ENCODE peak calls at places on chromosomes 2 and 18, in seven cellular contexts. E is mucosa of descending colon, Z is omental fat pad, H is dorsolateral prefrontal cortex, D is fibroblast of mammary gland, Q is fibroblast of pulmonary artery, W is endothelial cell. V is an unnamed sample.

GRCh38 chr2:154170400-154170799 is 298.7 kb downstream of the GALNT13 start:
- DNase-seq in E (no peak), Z (no peak), H (no peak), D (no peak), Q (no peak), W (no peak), V (no peak)

GRCh38 chr2:178917555-178917954 is 110.3 kb upstream of the TTN start:
- DNase-seq in E (no peak), Z (no peak), H (no peak), D (no peak), Q (no peak), W (no peak), V (no peak)

GRCh38 chr2:128311216-128311754 is 7.4 kb downstream of the HS6ST1 start:
- DNase-seq in E (no peak), Z (peak; percentile 5), H (peak; percentile 10), D (no peak), Q (no peak), W (no peak), V (no peak)

GRCh38 chr2:224433442-224433841 is 31.5 kb upstream of the FAM124B start:
- DNase-seq in E (no peak), Z (no peak), H (no peak), D (no peak), Q (no peak), W (no peak), V (no peak)

GRCh38 chr18:62518460-62519375 is 4.1 kb upstream of the ZCCHC2 start:
- DNase-seq in E (no peak), Z (no peak), H (no peak), D (peak; percentile 38), Q (no peak), W (no peak), V (no peak)

GRCh38 chr2:8732601-8733000 is 50.7 kb downstream of the ID2 start:
- DNase-seq in E (no peak), Z (no peak), H (no peak), D (no peak), Q (no peak), W (no peak), V (no peak)

GRCh38 chr2:224222320-224222719 is 179.6 kb downstream of the FAM124B start:
- DNase-seq in E (no peak), Z (no peak), H (no peak), D (peak; percentile 55), Q (peak; percentile 42), W (no peak), V (peak; percentile 48)

GRCh38 chr2:65749549-65749948 is 317.1 kb upstream of the SPRED2 start:
- DNase-seq in E (no peak), Z (no peak), H (no peak), D (peak; percentile 58), Q (peak; percentile 1), W (no peak), V (no peak)

GRCh38 chr2:222271854-222272253 is 26.9 kb downstream of the PAX3 start:
- DNase-seq in E (no peak), Z (no peak), H (no peak), D (no peak), Q (no peak), W (no peak), V (no peak)

GRCh38 chr2:926259-926780 is 24.3 kb upstream of the SNTG2 start:
- DNase-seq in E (no peak), Z (no peak), H (no peak), D (no peak), Q (no peak), W (no peak), V (no peak)

GRCh38 chr2:178530625-178531142 is 50.4 kb downstream of the PLEKHA3 start:
- DNase-seq in E (no peak), Z (no peak), H (no peak), D (peak; percentile 8), Q (no peak), W (no peak), V (peak; percentile 46)

GRCh38 chr2:207482630-207483029 is 47.1 kb upstream of the CREB1 start:
- DNase-seq in E (no peak), Z (no peak), H (no peak), D (peak; percentile 50), Q (no peak), W (no peak), V (peak; percentile 71)

GRCh38 chr2:184543832-184544231 is 54.5 kb upstream of the ZNF804A start:
- DNase-seq in E (no peak), Z (no peak), H (no peak), D (no peak), Q (no peak), W (no peak), V (no peak)

GRCh38 chr2:133802366-133802765 is 234.1 kb upstream of the NCKAP5 start:
- DNase-seq in E (no peak), Z (no peak), H (peak; percentile 19), D (no peak), Q (no peak), W (no peak), V (no peak)

DNA sequence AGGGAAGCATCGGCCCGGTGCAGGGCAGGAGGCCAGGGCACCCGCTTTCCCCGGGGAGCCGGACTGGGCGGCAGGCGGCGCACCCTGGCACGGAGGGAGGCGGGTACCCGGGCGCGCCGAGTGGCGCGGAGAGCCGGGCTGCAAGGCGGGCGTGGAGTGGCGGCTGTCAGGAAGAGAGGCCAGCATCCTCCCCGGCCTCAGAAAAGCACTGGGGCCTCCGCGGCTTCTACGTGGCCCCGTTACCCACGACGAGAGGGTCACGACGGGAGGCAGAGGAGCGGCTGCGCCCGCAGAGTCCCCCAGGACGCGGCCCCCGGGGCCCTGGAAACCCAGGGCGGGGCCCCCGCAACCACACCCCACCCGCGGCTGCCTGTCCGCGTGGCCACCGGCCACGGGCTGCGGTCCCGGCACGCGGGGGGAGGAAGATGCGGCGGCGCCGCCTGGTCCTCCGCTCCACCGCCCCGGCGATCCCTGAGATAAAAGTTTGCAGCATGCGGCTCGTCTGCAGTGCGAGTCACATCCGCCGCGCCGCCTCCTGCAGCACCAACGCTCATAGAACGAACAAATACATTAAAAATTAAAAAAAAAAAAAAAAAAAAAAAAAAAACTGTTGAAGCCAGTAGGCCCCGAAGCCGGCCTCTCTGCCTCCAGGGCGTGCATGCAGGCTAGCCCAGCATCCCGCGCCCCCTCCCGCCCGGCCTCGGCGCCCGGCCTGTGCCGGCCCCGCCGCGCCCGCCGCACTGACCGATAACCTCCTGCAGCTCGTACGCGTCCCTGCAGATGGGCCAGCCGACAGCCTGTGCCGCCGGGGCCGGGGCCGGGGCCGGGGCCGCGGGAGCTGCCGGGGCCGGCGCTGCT is 683 bp downstream of the STK39 start:
- DNase-seq in E (peak; percentile 89), Z (no peak), H (peak; percentile 58), D (peak; percentile 58), Q (peak; percentile 66), W (peak; percentile 63), V (peak; percentile 67)
- TF ChIP-seq CTCF in E (peak; percentile 17), Z (no peak), H (peak; percentile 37), D (no peak), Q (no peak), W (no peak), V (peak; percentile 14)

GRCh38 chr2:99821039-99821438 is 321.4 kb downstream of the AFF3 start:
- DNase-seq in E (no peak), Z (no peak), H (no peak), D (peak; percentile 31), Q (no peak), W (no peak), V (no peak)

GRCh38 chr2:99819766-99820165 is 322.6 kb downstream of the AFF3 start:
- DNase-seq in E (no peak), Z (no peak), H (no peak), D (peak; percentile 12), Q (peak; percentile 12), W (no peak), V (no peak)

GRCh38 chr2:99821572-99822369 is 320.6 kb downstream of the AFF3 start:
- DNase-seq in E (no peak), Z (no peak), H (no peak), D (peak; percentile 77), Q (peak; percentile 51), W (no peak), V (peak; percentile 80)

GRCh38 chr2:99816908-99817307 is 325.5 kb downstream of the AFF3 start:
- DNase-seq in E (no peak), Z (no peak), H (no peak), D (no peak), Q (no peak), W (no peak), V (no peak)

DNA sequence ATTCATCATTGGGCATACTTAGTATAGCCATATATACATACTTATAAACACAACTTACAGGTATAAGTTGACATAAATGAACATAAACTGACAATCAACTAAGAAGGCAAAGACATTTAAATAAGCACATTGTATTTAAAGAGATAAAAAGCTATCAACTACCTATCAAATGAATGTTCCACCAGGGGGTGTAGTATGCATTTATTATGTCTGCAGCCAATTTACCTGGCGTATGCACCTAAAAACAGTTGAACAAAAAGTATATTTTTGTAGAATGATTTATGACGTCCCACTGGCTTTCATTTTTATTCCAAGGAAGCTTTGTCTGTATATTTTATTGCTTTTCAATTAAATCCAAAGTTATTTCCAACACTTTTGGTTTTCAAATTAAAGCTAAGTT is 323.5 kb downstream of the AFF3 start:
- DNase-seq in E (no peak), Z (no peak), H (no peak), D (peak; percentile 49), Q (peak; percentile 53), W (no peak), V (peak; percentile 18)
- TF ChIP-seq CTCF in E (no peak), Z (no peak), H (no peak), D (peak; percentile 35), Q (peak; percentile 29), W (no peak), V (peak; percentile 22)

GRCh38 chr2:116955646-116956045 is 858.8 kb upstream of the DDX18 start:
- DNase-seq in E (no peak), Z (no peak), H (no peak), D (no peak), Q (no peak), W (no peak), V (no peak)

GRCh38 chr2:116949249-116949648 is 865.2 kb upstream of the DDX18 start:
- DNase-seq in E (no peak), Z (no peak), H (no peak), D (no peak), Q (no peak), W (no peak), V (no peak)

GRCh38 chr2:116948258-116948657 is 866.2 kb upstream of the DDX18 start:
- DNase-seq in E (no peak), Z (no peak), H (no peak), D (no peak), Q (no peak), W (no peak), V (no peak)

DNA sequence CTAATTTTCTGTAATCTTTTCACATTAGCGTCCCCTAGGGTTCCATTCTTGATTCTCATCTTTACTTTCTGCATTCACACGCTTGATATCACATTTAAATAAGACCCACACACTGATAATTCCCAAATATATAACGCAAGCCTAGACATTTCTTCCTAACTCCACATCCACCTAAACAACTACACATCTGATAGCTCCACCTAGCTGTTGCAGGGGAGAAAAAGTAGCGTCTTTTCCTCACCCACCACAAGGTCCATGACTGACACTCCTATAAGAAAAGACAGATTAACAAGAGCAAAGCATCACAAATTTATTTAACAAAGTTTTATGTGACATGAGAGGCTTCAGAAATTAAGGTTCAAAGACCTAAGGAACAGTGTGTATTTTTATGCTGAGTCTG is 862.2 kb upstream of the DDX18 start:
- DNase-seq in E (no peak), Z (no peak), H (no peak), D (no peak), Q (no peak), W (no peak), V (no peak)
- TF ChIP-seq CTCF in E (peak; percentile 19), Z (no peak), H (peak; percentile 35), D (no peak), Q (no peak), W (peak; percentile 38), V (no peak)

DNA sequence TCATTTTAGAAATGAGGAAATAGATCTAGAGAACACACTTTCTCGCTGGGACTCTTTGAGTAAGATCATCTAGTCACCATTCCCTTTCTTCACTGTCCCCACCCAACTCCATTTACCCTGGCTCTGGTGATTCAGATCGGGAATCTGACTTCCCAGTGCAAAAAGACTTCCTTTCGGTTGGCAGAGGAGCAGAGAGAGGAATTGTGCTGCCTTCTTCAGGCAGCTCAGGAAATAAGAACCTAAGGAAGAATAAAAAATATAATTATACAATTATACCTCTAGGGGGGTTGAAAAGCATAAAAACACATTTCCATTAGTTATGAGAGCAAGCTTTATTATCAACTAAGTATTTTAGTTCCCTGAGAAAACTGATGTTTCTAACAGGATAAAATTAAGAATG is 9.3 kb upstream of the MPP4 start:
- DNase-seq in E (no peak), Z (no peak), H (no peak), D (peak; percentile 76), Q (peak; percentile 64), W (no peak), V (peak; percentile 67)
- TF ChIP-seq CTCF in E (no peak), Z (no peak), H (no peak), D (peak; percentile 60), Q (peak; percentile 50), W (no peak), V (peak; percentile 47)

V was measured in cardiac fibroblast.